ENCODE peak calls at places on chromosomes 6 and 20, in four cellular contexts. One of them, this sample, is unnamed.

GRCh38 chr6:137353842-137354397 is 134.7 kb upstream of the IFNGR1 start:
- DNase-seq in B cell: no peak
- DNase-seq in iris pigment epithelial cell: no peak
- DNase-seq in stimulated activated CD8-positive, alpha-beta memory T cell treated with anti-CD3 and anti-CD28 coated beads, Interleukin-2, amount 100 ng/mL, for 1 hour: no peak
- DNase-seq in this sample: no peak

GRCh38 chr6:11460001-11460668 is 77.4 kb upstream of the TMEM170B start:
- DNase-seq in iris pigment epithelial cell: peak; percentile 43
- DNase-seq in stimulated activated CD8-positive, alpha-beta memory T cell treated with anti-CD3 and anti-CD28 coated beads, Interleukin-2, amount 100 ng/mL, for 1 hour: no peak
- DNase-seq in B cell: no peak
- DNase-seq in this sample: peak; percentile 24

GRCh38 chr6:76162811-76163210 is 90.3 kb upstream of the IMPG1 start:
- DNase-seq in iris pigment epithelial cell: no peak
- DNase-seq in B cell: no peak
- DNase-seq in stimulated activated CD8-positive, alpha-beta memory T cell treated with anti-CD3 and anti-CD28 coated beads, Interleukin-2, amount 100 ng/mL, for 1 hour: no peak
- DNase-seq in this sample: no peak

GRCh38 chr6:100565439-100566104 is 100.9 kb upstream of the SIM1 start:
- DNase-seq in stimulated activated CD8-positive, alpha-beta memory T cell treated with anti-CD3 and anti-CD28 coated beads, Interleukin-2, amount 100 ng/mL, for 1 hour: no peak
- DNase-seq in iris pigment epithelial cell: no peak
- DNase-seq in B cell: no peak
- DNase-seq in this sample: no peak

GRCh38 chr20:8357703-8358102 is 225.6 kb downstream of the PLCB1 start:
- DNase-seq in B cell: no peak
- DNase-seq in iris pigment epithelial cell: no peak
- DNase-seq in stimulated activated CD8-positive, alpha-beta memory T cell treated with anti-CD3 and anti-CD28 coated beads, Interleukin-2, amount 100 ng/mL, for 1 hour: no peak
- DNase-seq in this sample: no peak

GRCh38 chr6:22302828-22303227 is 6.0 kb upstream of the PRL start:
- DNase-seq in iris pigment epithelial cell: peak; percentile 20
- DNase-seq in B cell: no peak
- DNase-seq in stimulated activated CD8-positive, alpha-beta memory T cell treated with anti-CD3 and anti-CD28 coated beads, Interleukin-2, amount 100 ng/mL, for 1 hour: no peak
- DNase-seq in this sample: no peak

GRCh38 chr20:45293041-45294002 is 13.3 kb upstream of the RBPJL start:
- DNase-seq in stimulated activated CD8-positive, alpha-beta memory T cell treated with anti-CD3 and anti-CD28 coated beads, Interleukin-2, amount 100 ng/mL, for 1 hour: peak; percentile 63
- DNase-seq in B cell: peak; percentile 75
- DNase-seq in iris pigment epithelial cell: peak; percentile 54
- DNase-seq in this sample: peak; percentile 65

GRCh38 chr6:95083506-95083905 is 493.8 kb upstream of the MANEA start:
- DNase-seq in B cell: no peak
- DNase-seq in stimulated activated CD8-positive, alpha-beta memory T cell treated with anti-CD3 and anti-CD28 coated beads, Interleukin-2, amount 100 ng/mL, for 1 hour: no peak
- DNase-seq in iris pigment epithelial cell: no peak
- DNase-seq in this sample: no peak

GRCh38 chr6:16751251-16751946 is 9.9 kb downstream of the ATXN1 start:
- DNase-seq in stimulated activated CD8-positive, alpha-beta memory T cell treated with anti-CD3 and anti-CD28 coated beads, Interleukin-2, amount 100 ng/mL, for 1 hour: no peak
- DNase-seq in B cell: no peak
- DNase-seq in iris pigment epithelial cell: peak; percentile 65
- DNase-seq in this sample: no peak

GRCh38 chr6:110542311-110543024 is 66.1 kb upstream of the SLC22A16 start:
- DNase-seq in B cell: no peak
- DNase-seq in stimulated activated CD8-positive, alpha-beta memory T cell treated with anti-CD3 and anti-CD28 coated beads, Interleukin-2, amount 100 ng/mL, for 1 hour: no peak
- DNase-seq in iris pigment epithelial cell: no peak
- DNase-seq in this sample: no peak

GRCh38 chr6:31332637-31333602 is 24.1 kb downstream of the HLA-B start:
- DNase-seq in iris pigment epithelial cell: no peak
- DNase-seq in B cell: no peak
- DNase-seq in stimulated activated CD8-positive, alpha-beta memory T cell treated with anti-CD3 and anti-CD28 coated beads, Interleukin-2, amount 100 ng/mL, for 1 hour: no peak
- DNase-seq in this sample: no peak

GRCh38 chr6:85751374-85752055 is 108.8 kb upstream of the SYNCRIP start:
- DNase-seq in iris pigment epithelial cell: peak; percentile 10
- DNase-seq in B cell: no peak
- DNase-seq in stimulated activated CD8-positive, alpha-beta memory T cell treated with anti-CD3 and anti-CD28 coated beads, Interleukin-2, amount 100 ng/mL, for 1 hour: no peak
- DNase-seq in this sample: no peak